ENCODE peak calls at places on chromosomes 6 and 20, in seven cellular contexts. K, X, V, R, Z, E and H are unnamed samples.

GRCh38 chr20:45506927-45507820 is 8.2 kb downstream of the SPINT3 start:
- DNase-seq in K (no peak), Z (no peak), V (no peak), X (peak), E (no peak), R (no peak), H (no peak)

GRCh38 chr6:138662474-138662873 is 111.1 kb upstream of the CCDC28A start:
- DNase-seq in R (no peak), X (no peak), E (no peak), K (peak), Z (no peak), V (no peak), H (no peak)

GRCh38 chr6:71289802-71290175 is 1.2 kb downstream of the OGFRL1 start:
- DNase-seq in R (no peak), E (no peak), V (no peak), K (no peak), Z (no peak), X (no peak), H (no peak)

GRCh38 chr6:31265926-31266325 is 6.0 kb downstream of the HLA-C start:
- DNase-seq in Z (no peak), X (no peak), K (no peak), V (no peak), E (no peak), R (no peak), H (no peak)

GRCh38 chr6:41055149-41055548 is 2.1 kb downstream of the APOBEC2 start:
- DNase-seq in R (no peak), V (no peak), Z (no peak), X (no peak), E (no peak), K (no peak), H (no peak)

GRCh38 chr6:78916411-78916810 is 49.1 kb downstream of the IRAK1BP1 start:
- DNase-seq in E (no peak), V (no peak), R (no peak), X (no peak), K (no peak), Z (no peak), H (no peak)

GRCh38 chr6:100664274-100665040 is 199.7 kb upstream of the SIM1 start:
- DNase-seq in Z (peak), V (no peak), K (no peak), R (no peak), X (no peak), E (no peak), H (no peak)

GRCh38 chr6:44825284-44825683 is 437.8 kb downstream of the CDC5L start:
- DNase-seq in K (no peak), R (no peak), E (no peak), X (no peak), Z (no peak), V (no peak), H (no peak)

GRCh38 chr6:168177492-168177891 is 98.5 kb upstream of the FRMD1 start:
- DNase-seq in R (no peak), V (no peak), X (no peak), Z (no peak), K (no peak), E (no peak), H (no peak)

GRCh38 chr6:121382467-121383121 is 48.3 kb upstream of the TBC1D32 start:
- DNase-seq in E (no peak), X (no peak), R (no peak), V (no peak), K (peak), Z (no peak), H (peak)

GRCh38 chr6:167445568-167445967 is 120.7 kb downstream of the TTLL2 start:
- DNase-seq in V (no peak), Z (no peak), X (no peak), K (no peak), E (no peak), R (no peak), H (no peak)

GRCh38 chr20:57708694-57709673 is 831 bp downstream of the PMEPA1 start:
- DNase-seq in V (no peak), Z (no peak), E (no peak), K (no peak), X (no peak), R (no peak), H (peak)

GRCh38 chr6:144036064-144036873 is 28.2 kb upstream of the PLAGL1 start:
- DNase-seq in V (no peak), K (peak), R (no peak), E (no peak), X (no peak), Z (peak), H (no peak)

GRCh38 chr20:46568570-46569129 is 18.2 kb upstream of the OCSTAMP start:
- DNase-seq in Z (no peak), K (peak), X (no peak), E (no peak), V (no peak), R (no peak), H (peak)

GRCh38 chr6:111096246-111096645 is 8.9 kb downstream of the SLC16A10 start:
- DNase-seq in Z (no peak), X (no peak), V (no peak), R (no peak), K (no peak), E (no peak), H (no peak)

GRCh38 chr20:22567944-22568871 is 16.2 kb downstream of the FOXA2 start:
- DNase-seq in K (no peak), E (no peak), Z (no peak), V (peak), R (no peak), X (no peak), H (no peak)

GRCh38 chr20:33169176-33169794 is 1.3 kb downstream of the BPIFA2 start:
- DNase-seq in E (no peak), K (peak), V (peak), X (no peak), R (no peak), Z (peak), H (no peak)

GRCh38 chr6:140354296-140354695 is 979.8 kb upstream of the CITED2 start:
- DNase-seq in Z (no peak), V (no peak), E (no peak), K (no peak), X (no peak), R (no peak), H (no peak)

GRCh38 chr6:95094751-95095150 is 482.6 kb upstream of the MANEA start:
- DNase-seq in V (no peak), R (no peak), E (peak), X (no peak), Z (no peak), K (no peak), H (no peak)

GRCh38 chr6:168314948-168315347 is 4.6 kb downstream of the DACT2 start:
- DNase-seq in V (no peak), E (no peak), R (no peak), X (no peak), K (no peak), Z (no peak), H (no peak)

GRCh38 chr6:106168097-106168888 is 82.2 kb downstream of the PRDM1 start:
- DNase-seq in X (no peak), Z (peak), V (no peak), R (no peak), K (no peak), E (no peak), H (no peak)
- TF ChIP-seq YY1 in X (no peak), Z (no peak), V (no peak), R (no peak), K (no peak), E (no peak), H (no peak)

GRCh38 chr20:62569615-62570014 is 72.7 kb upstream of the SLCO4A1 start:
- DNase-seq in E (no peak), R (no peak), V (no peak), K (no peak), Z (no peak), X (no peak), H (no peak)

GRCh38 chr20:62570897-62571666 is 71.2 kb upstream of the SLCO4A1 start:
- DNase-seq in X (no peak), V (no peak), K (no peak), E (no peak), Z (no peak), R (no peak), H (no peak)

GRCh38 chr20:62572980-62573379 is 69.3 kb upstream of the SLCO4A1 start:
- DNase-seq in X (no peak), E (no peak), V (no peak), K (no peak), Z (no peak), R (no peak), H (no peak)

GRCh38 chr20:62570403-62570802 is 71.9 kb upstream of the SLCO4A1 start:
- DNase-seq in V (no peak), X (no peak), K (no peak), R (no peak), Z (no peak), E (no peak), H (no peak)

GRCh38 chr20:62571667-62572344 is 70.5 kb upstream of the SLCO4A1 start:
- DNase-seq in R (no peak), V (no peak), K (peak), Z (peak), E (peak), X (no peak), H (peak)
- TF ChIP-seq YY1 in R (no peak), V (no peak), K (no peak), Z (no peak), E (no peak), X (no peak), H (no peak)

GRCh38 chr20:37294262-37294981 is 5.0 kb downstream of the MANBAL start:
- DNase-seq in K (no peak), V (no peak), E (no peak), X (no peak), Z (no peak), R (no peak), H (no peak)
- TF ChIP-seq YY1 in K (no peak), V (no peak), E (no peak), X (peak), Z (no peak), R (no peak), H (no peak)

DNA sequence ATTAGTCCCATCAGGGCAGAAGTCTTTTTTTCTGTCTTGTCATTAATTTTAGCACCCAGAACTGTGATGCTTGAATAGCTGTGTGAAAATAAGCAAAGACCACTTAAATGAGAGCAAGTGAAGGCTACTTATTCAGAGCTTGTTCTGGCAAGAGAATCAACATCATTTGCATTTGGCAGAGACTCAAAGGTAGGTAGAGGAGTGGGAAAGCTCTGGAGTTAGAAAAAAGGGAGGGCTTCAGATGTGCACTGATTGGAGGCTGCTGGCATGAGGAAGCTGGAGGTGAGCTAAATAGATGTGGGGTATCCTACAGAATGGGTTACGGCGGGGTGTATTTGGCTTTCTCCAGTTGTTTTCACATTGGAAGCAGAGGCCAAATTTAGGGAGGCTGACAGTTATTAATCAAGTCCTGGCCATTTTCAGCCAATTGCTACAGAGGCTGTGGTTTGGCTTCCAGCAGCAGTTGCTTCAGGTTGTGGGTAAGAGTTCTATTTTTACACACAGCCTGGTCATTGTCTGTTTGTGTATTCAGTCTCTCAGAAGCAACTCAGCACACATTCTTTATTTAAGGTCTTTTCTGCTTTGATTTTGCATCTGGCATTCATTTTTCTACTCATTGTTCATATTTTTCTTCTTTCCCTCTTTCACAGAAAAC is 254.4 kb downstream of the BTBD3 start:
- DNase-seq in E (no peak), Z (no peak), K (no peak), R (no peak), X (no peak), V (no peak), H (no peak)
- TF ChIP-seq YY1 in E (no peak), Z (no peak), K (no peak), R (no peak), X (no peak), V (no peak), H (no peak)

GRCh38 chr6:42295181-42295580 is 77.5 kb upstream of the MRPS10 start:
- DNase-seq in R (no peak), V (no peak), Z (no peak), E (no peak), X (no peak), K (no peak), H (no peak)
- TF ChIP-seq YY1 in R (no peak), V (no peak), Z (no peak), E (no peak), X (no peak), K (no peak), H (no peak)

DNA sequence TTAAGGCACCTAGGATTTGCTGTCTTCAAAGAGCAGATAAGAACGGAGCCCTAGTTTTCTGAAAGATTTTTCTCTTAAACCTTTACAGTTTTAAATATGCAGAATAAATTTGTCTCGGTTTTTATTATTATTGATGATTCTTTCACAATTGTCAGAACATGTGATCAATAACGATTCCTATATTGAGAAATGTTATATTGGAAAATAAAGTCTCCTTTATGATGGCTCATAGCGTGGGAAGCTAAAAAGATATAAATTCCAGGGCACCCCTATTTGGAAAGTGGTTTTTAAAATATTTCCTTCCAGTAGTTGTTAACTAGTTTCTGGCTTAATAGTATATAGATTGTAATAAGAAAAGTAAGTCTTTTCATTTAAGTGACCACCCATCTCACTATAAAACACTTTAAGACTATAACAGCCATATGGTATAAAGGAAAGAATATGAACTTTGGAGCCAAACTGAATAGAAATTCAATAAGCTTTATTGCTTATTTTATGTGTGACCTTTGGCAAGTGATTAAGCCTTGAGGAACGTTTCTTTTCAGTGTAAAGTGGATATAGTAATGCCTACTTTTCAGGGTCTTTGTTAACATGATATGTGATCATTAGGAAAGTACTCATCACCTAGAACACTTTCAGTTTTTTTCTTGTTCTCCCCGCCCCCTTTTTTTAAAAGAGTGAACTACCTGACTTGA is 369.6 kb downstream of the LAMA2 start:
- DNase-seq in Z (no peak), R (no peak), X (no peak), V (no peak), E (no peak), K (no peak), H (no peak)
- TF ChIP-seq YY1 in Z (no peak), R (no peak), X (no peak), V (no peak), E (no peak), K (no peak), H (no peak)

GRCh38 chr20:34560614-34561013 is 2.1 kb downstream of the MAP1LC3A start:
- DNase-seq in V (no peak), X (no peak), K (no peak), R (no peak), Z (no peak), E (no peak), H (no peak)
- TF ChIP-seq YY1 in V (no peak), X (no peak), K (no peak), R (no peak), Z (no peak), E (no peak), H (no peak)

DNA sequence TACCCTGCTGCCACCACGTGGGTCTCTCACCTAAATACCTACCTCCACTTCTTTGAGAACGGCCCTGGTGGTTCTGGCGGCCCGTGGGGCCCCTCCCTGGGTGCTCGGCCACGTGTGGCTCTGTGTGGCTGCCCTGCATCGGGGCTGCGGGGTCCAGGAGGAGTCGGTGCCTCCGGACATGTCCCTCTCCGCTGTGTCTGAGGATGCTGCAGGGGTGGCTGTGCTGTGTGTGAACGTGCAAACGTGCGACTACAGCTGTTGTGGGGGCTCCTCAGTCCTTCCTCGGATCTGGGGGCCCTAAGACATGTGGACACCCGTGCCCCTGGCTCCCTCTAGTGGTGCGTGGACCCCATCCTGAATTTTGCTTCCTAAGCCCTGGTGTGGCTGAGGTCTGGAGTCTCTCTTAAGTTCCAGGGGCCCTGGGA is 691.8 kb downstream of the QKI start:
- DNase-seq in E (no peak), X (no peak), K (peak), R (no peak), Z (peak), V (peak), H (peak)
- TF ChIP-seq YY1 in E (no peak), X (no peak), K (no peak), R (no peak), Z (no peak), V (no peak), H (no peak)

DNA sequence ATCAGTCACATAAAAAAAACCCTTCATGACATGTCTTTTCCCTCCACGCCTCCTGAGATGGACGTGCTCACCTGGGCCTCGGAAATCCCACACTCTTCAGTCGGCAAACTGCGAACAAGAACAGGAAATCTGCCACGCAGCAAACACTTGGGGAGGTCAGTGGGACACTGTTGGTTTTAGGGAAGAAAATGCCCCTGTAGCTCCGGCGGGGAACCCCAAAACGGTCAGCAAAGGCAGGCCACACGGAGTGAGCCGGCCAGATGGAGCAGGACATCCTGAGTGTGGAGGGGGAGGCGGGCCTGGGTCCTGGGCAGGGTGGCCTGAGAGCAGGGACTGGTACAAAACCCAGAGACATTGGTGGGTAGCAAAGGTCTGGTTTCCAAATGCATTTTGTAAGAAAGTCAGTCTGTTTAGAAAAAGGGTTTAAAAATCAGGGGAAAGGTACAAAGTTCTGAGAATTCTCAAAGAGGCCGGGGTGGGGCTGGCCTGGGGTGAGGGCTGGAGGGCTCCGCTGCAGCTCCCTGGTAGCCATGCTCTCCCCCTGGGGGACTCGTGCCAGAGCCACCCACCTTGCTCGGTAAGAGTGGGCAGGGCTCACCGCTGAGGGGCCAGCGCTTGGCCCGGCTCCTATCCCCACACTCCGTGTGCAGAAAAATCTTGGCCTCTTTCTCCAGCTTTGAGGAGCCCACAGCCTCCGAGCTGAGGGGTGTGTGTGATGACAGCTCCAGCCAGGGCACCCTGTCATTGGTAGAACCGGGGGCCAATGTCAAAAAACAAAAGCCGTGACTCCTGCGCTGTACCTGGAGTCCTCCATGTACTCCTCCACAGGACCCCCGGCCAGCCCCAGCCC is 5.2 kb downstream of the SLC2A4RG start:
- DNase-seq in V (no peak), K (peak), R (no peak), X (no peak), Z (no peak), E (no peak), H (peak)
- TF ChIP-seq YY1 in V (no peak), K (no peak), R (no peak), X (no peak), Z (no peak), E (no peak), H (no peak)